ENCODE peak calls at places on chromosomes 6 and 20, in nine cellular contexts. P is bronchial epithelial cell; G is T-helper 2 cell; K is C1 segment of cervical spinal cord; I is effector memory CD4-positive, alpha-beta T cell; S is HEK293T; T is stimulated activated CD4-positive, alpha-beta T cell treated with anti-CD3 and anti-CD28 coated beads, Interleukin-4, amount 100 ng/mL, for 1 hour; R is NCI-H1436; E is activated T-cell treated with anti-CD3 and anti-CD28 coated beads, Interleukin-2, amount 50 U/mL, for 72 hours. Q is an unnamed sample.

GRCh38 chr20:63056236-63057132 is 49.7 kb upstream of the BHLHE23 start:
- DNase-seq in G (peak), S (peak), P (no peak), I (peak), K (no peak), E (peak), T (peak), R (peak), Q (peak)

GRCh38 chr6:155152211-155153076 is 111.4 kb upstream of the CLDN20 start:
- DNase-seq in T (no peak), P (no peak), S (peak), R (no peak), G (no peak), E (no peak), I (no peak), K (no peak), Q (no peak)

GRCh38 chr6:44116643-44117382 is 10.4 kb downstream of the MRPL14 start:
- DNase-seq in K (no peak), R (no peak), E (no peak), P (peak), G (no peak), S (no peak), T (no peak), I (no peak), Q (no peak)

GRCh38 chr6:158619922-158620801 is 24.4 kb downstream of the DYNLT1 start:
- DNase-seq in K (no peak), R (no peak), S (no peak), P (no peak), I (no peak), E (no peak), G (no peak), T (no peak), Q (no peak)

GRCh38 chr6:37104935-37105781 is 64.8 kb upstream of the PIM1 start:
- DNase-seq in K (no peak), E (no peak), S (no peak), T (no peak), R (no peak), P (no peak), G (no peak), I (no peak), Q (no peak)

GRCh38 chr6:39389372-39389767 is 66.9 kb upstream of the KCNK16 start:
- DNase-seq in P (peak), S (peak), E (no peak), K (no peak), I (no peak), G (no peak), R (no peak), T (no peak), Q (no peak)

GRCh38 chr6:14711704-14712397 is 534.0 kb upstream of the JARID2 start:
- DNase-seq in G (no peak), S (no peak), I (no peak), P (no peak), R (no peak), K (no peak), E (no peak), T (no peak), Q (no peak)

GRCh38 chr20:53869466-53870258 is 200.7 kb downstream of the BCAS1 start:
- DNase-seq in P (peak), I (peak), R (peak), S (peak), G (peak), T (peak), E (peak), K (no peak), Q (peak)

GRCh38 chr6:69784595-69785377 is 12.0 kb downstream of the LMBRD1 start:
- DNase-seq in T (no peak), I (no peak), E (no peak), G (no peak), S (no peak), P (no peak), R (no peak), K (no peak), Q (no peak)

GRCh38 chr6:81772741-81773140 is 20.3 kb upstream of the TENT5A start:
- DNase-seq in K (no peak), G (no peak), S (no peak), T (no peak), P (peak), I (no peak), E (peak), R (no peak), Q (no peak)

GRCh38 chr20:63911171-63911570 is 16.2 kb downstream of the DNAJC5 start:
- DNase-seq in R (no peak), G (no peak), K (peak), P (peak), T (no peak), I (no peak), E (no peak), S (no peak), Q (no peak)

Q was measured in HuH-7.5.